ENCODE peak calls at places on chromosomes 16 and 17, in seven cellular contexts. One of them, this sample, is unnamed.

GRCh38 chr17:34241062-34241461 is 14.0 kb upstream of the CCL2 start:
- DNase-seq in fibroblast of pulmonary artery: peak
- DNase-seq in uterus: no peak
- DNase-seq in GM12865: no peak
- DNase-seq in transverse colon: peak
- DNase-seq in RWPE1: no peak
- DNase-seq in fibroblast of lung: peak
- DNase-seq in this sample: no peak

GRCh38 chr17:18011286-18011685 is 27.7 kb downstream of the ATPAF2 start:
- DNase-seq in GM12865: no peak
- DNase-seq in transverse colon: no peak
- DNase-seq in fibroblast of pulmonary artery: no peak
- DNase-seq in fibroblast of lung: no peak
- DNase-seq in RWPE1: no peak
- DNase-seq in uterus: no peak
- DNase-seq in this sample: no peak

GRCh38 chr16:88447881-88448280 is 5.2 kb upstream of the ZFPM1 start:
- DNase-seq in RWPE1: no peak
- DNase-seq in GM12865: no peak
- DNase-seq in uterus: no peak
- DNase-seq in fibroblast of pulmonary artery: no peak
- DNase-seq in transverse colon: no peak
- DNase-seq in fibroblast of lung: no peak
- DNase-seq in this sample: no peak

GRCh38 chr16:17591655-17592405 is 121.1 kb upstream of the XYLT1 start:
- DNase-seq in transverse colon: no peak
- DNase-seq in uterus: no peak
- DNase-seq in fibroblast of lung: no peak
- DNase-seq in RWPE1: no peak
- DNase-seq in GM12865: no peak
- DNase-seq in fibroblast of pulmonary artery: no peak
- DNase-seq in this sample: no peak

GRCh38 chr16:1216296-1216619 is 8.8 kb downstream of the TPSG1 start:
- DNase-seq in fibroblast of lung: no peak
- DNase-seq in transverse colon: no peak
- DNase-seq in RWPE1: no peak
- DNase-seq in GM12865: no peak
- DNase-seq in fibroblast of pulmonary artery: no peak
- DNase-seq in uterus: no peak
- DNase-seq in this sample: no peak

GRCh38 chr17:29577778-29578211 is 9.3 kb downstream of the TP53I13 start:
- DNase-seq in uterus: peak
- DNase-seq in GM12865: no peak
- DNase-seq in RWPE1: no peak
- DNase-seq in fibroblast of pulmonary artery: peak
- DNase-seq in transverse colon: no peak
- DNase-seq in fibroblast of lung: peak
- DNase-seq in this sample: no peak

GRCh38 chr16:2811703-2812471 is 5.2 kb upstream of the PRSS21 start:
- DNase-seq in RWPE1: no peak
- DNase-seq in uterus: no peak
- DNase-seq in transverse colon: no peak
- DNase-seq in fibroblast of pulmonary artery: no peak
- DNase-seq in GM12865: no peak
- DNase-seq in fibroblast of lung: no peak
- DNase-seq in this sample: no peak

GRCh38 chr16:610513-611381 is 20.0 kb upstream of the WFIKKN1 start:
- DNase-seq in fibroblast of lung: peak
- DNase-seq in GM12865: no peak
- DNase-seq in transverse colon: peak
- DNase-seq in RWPE1: peak
- DNase-seq in fibroblast of pulmonary artery: no peak
- DNase-seq in uterus: no peak
- DNase-seq in this sample: no peak

GRCh38 chr16:89407925-89408300 is 82.4 kb downstream of the ANKRD11 start:
- DNase-seq in RWPE1: no peak
- DNase-seq in transverse colon: no peak
- DNase-seq in fibroblast of pulmonary artery: peak
- DNase-seq in GM12865: no peak
- DNase-seq in uterus: no peak
- DNase-seq in fibroblast of lung: no peak
- DNase-seq in this sample: no peak

GRCh38 chr17:2214887-2215615 is 88.5 kb downstream of the SMG6 start:
- DNase-seq in fibroblast of lung: peak
- DNase-seq in RWPE1: no peak
- DNase-seq in transverse colon: peak
- DNase-seq in fibroblast of pulmonary artery: peak
- DNase-seq in GM12865: peak
- DNase-seq in uterus: peak
- DNase-seq in this sample: no peak

GRCh38 chr17:17001874-17002520 is 30.1 kb upstream of the TNFRSF13B start:
- DNase-seq in RWPE1: peak
- DNase-seq in fibroblast of pulmonary artery: peak
- DNase-seq in transverse colon: peak
- DNase-seq in fibroblast of lung: peak
- DNase-seq in uterus: peak
- DNase-seq in GM12865: peak
- DNase-seq in this sample: peak

GRCh38 chr17:59804910-59805381 is 87.8 kb downstream of the TUBD1 start:
- DNase-seq in GM12865: no peak
- DNase-seq in fibroblast of lung: peak
- DNase-seq in RWPE1: no peak
- DNase-seq in uterus: no peak
- DNase-seq in transverse colon: no peak
- DNase-seq in fibroblast of pulmonary artery: peak
- DNase-seq in this sample: no peak

GRCh38 chr17:59366040-59366757 is 34.7 kb downstream of the YPEL2 start:
- DNase-seq in fibroblast of lung: peak
- DNase-seq in uterus: peak
- DNase-seq in RWPE1: no peak
- DNase-seq in fibroblast of pulmonary artery: no peak
- DNase-seq in transverse colon: no peak
- DNase-seq in GM12865: no peak
- DNase-seq in this sample: no peak

GRCh38 chr17:17718251-17718650 is 37.0 kb downstream of the RAI1 start:
- DNase-seq in RWPE1: no peak
- DNase-seq in fibroblast of lung: no peak
- DNase-seq in fibroblast of pulmonary artery: no peak
- DNase-seq in uterus: no peak
- DNase-seq in GM12865: peak
- DNase-seq in transverse colon: no peak
- DNase-seq in this sample: no peak

GRCh38 chr16:11456741-11457140 is 111.5 kb downstream of the RMI2 start:
- DNase-seq in transverse colon: no peak
- DNase-seq in fibroblast of pulmonary artery: no peak
- DNase-seq in GM12865: no peak
- DNase-seq in uterus: no peak
- DNase-seq in RWPE1: no peak
- DNase-seq in fibroblast of lung: no peak
- DNase-seq in this sample: no peak

GRCh38 chr17:80210348-80211108 is 9.6 kb downstream of the SGSH start:
- DNase-seq in fibroblast of lung: no peak
- DNase-seq in transverse colon: no peak
- DNase-seq in uterus: no peak
- DNase-seq in GM12865: no peak
- DNase-seq in RWPE1: no peak
- DNase-seq in fibroblast of pulmonary artery: no peak
- DNase-seq in this sample: no peak

GRCh38 chr17:59366773-59367656 is 35.6 kb downstream of the YPEL2 start:
- DNase-seq in fibroblast of pulmonary artery: peak
- DNase-seq in RWPE1: no peak
- DNase-seq in uterus: peak
- DNase-seq in fibroblast of lung: peak
- DNase-seq in transverse colon: peak
- DNase-seq in GM12865: no peak
- DNase-seq in this sample: peak

GRCh38 chr17:3207367-3207766 is at the start of gene OR1A1:
- DNase-seq in transverse colon: no peak
- DNase-seq in RWPE1: no peak
- DNase-seq in GM12865: no peak
- DNase-seq in fibroblast of lung: no peak
- DNase-seq in fibroblast of pulmonary artery: no peak
- DNase-seq in uterus: no peak
- DNase-seq in this sample: no peak

GRCh38 chr16:73122604-73123386 is 74.9 kb upstream of the ZFHX3 start:
- DNase-seq in RWPE1: no peak
- DNase-seq in transverse colon: no peak
- DNase-seq in fibroblast of lung: peak
- DNase-seq in GM12865: peak
- DNase-seq in uterus: no peak
- DNase-seq in fibroblast of pulmonary artery: peak
- DNase-seq in this sample: no peak

GRCh38 chr16:29683543-29684090 is 4.6 kb downstream of the QPRT start:
- DNase-seq in RWPE1: no peak
- DNase-seq in uterus: no peak
- DNase-seq in transverse colon: no peak
- DNase-seq in GM12865: no peak
- DNase-seq in fibroblast of lung: no peak
- DNase-seq in fibroblast of pulmonary artery: no peak
- DNase-seq in this sample: no peak

GRCh38 chr16:3770530-3770929 is 53.2 kb upstream of the TRAP1 start:
- DNase-seq in transverse colon: no peak
- DNase-seq in RWPE1: no peak
- DNase-seq in uterus: no peak
- DNase-seq in fibroblast of lung: no peak
- DNase-seq in GM12865: no peak
- DNase-seq in fibroblast of pulmonary artery: no peak
- DNase-seq in this sample: no peak

GRCh38 chr17:76152580-76152979 is 11.5 kb upstream of the FOXJ1 start:
- DNase-seq in uterus: no peak
- DNase-seq in fibroblast of pulmonary artery: no peak
- DNase-seq in fibroblast of lung: no peak
- DNase-seq in transverse colon: no peak
- DNase-seq in GM12865: no peak
- DNase-seq in RWPE1: no peak
- DNase-seq in this sample: no peak
- TF ChIP-seq CTCF in uterus: no peak
- TF ChIP-seq CTCF in fibroblast of pulmonary artery: no peak
- TF ChIP-seq CTCF in fibroblast of lung: no peak
- TF ChIP-seq CTCF in transverse colon: no peak
- TF ChIP-seq CTCF in GM12865: no peak
- TF ChIP-seq CTCF in RWPE1: no peak
- TF ChIP-seq CTCF in this sample: no peak

GRCh38 chr17:42623732-42624596 is 14.5 kb downstream of the TUBG1 start:
- DNase-seq in GM12865: no peak
- DNase-seq in RWPE1: peak
- DNase-seq in fibroblast of lung: peak
- DNase-seq in fibroblast of pulmonary artery: peak
- DNase-seq in transverse colon: peak
- DNase-seq in uterus: no peak
- DNase-seq in this sample: peak

GRCh38 chr17:42617956-42618431 is 8.5 kb downstream of the TUBG1 start:
- DNase-seq in fibroblast of pulmonary artery: no peak
- DNase-seq in fibroblast of lung: no peak
- DNase-seq in RWPE1: no peak
- DNase-seq in GM12865: peak
- DNase-seq in uterus: no peak
- DNase-seq in transverse colon: peak
- DNase-seq in this sample: no peak

GRCh38 chr17:42613699-42614295 is 4.3 kb downstream of the TUBG1 start:
- DNase-seq in RWPE1: no peak
- DNase-seq in transverse colon: no peak
- DNase-seq in fibroblast of lung: no peak
- DNase-seq in fibroblast of pulmonary artery: no peak
- DNase-seq in GM12865: no peak
- DNase-seq in uterus: no peak
- DNase-seq in this sample: no peak

GRCh38 chr17:42618442-42619150 is 9.1 kb downstream of the TUBG1 start:
- DNase-seq in fibroblast of lung: peak
- DNase-seq in uterus: no peak
- DNase-seq in transverse colon: peak
- DNase-seq in fibroblast of pulmonary artery: no peak
- DNase-seq in GM12865: peak
- DNase-seq in RWPE1: peak
- DNase-seq in this sample: peak
- TF ChIP-seq CTCF in fibroblast of lung: no peak
- TF ChIP-seq CTCF in uterus: no peak
- TF ChIP-seq CTCF in transverse colon: peak
- TF ChIP-seq CTCF in fibroblast of pulmonary artery: no peak
- TF ChIP-seq CTCF in GM12865: peak
- TF ChIP-seq CTCF in RWPE1: peak
- TF ChIP-seq CTCF in this sample: no peak

DNA sequence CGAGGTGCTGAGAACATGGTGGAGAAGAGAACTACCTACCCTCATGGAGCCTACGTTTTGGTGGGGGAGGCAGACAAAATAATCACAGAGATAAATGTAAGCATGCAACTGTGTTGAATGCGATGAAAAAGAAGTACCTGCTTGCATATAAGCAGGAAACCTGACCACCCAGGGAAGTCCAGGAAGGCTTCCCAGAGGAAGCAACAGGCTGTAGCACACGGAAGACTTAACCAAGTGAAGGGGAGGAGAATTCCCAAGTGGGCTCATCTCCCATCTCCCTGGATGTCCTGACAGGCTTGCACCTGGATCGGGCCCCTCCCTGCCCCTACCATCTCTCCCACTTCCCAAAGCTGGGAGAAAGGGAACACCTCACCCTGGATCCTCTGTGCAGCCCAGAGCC is 2.0 kb downstream of the SCRN2 start:
- DNase-seq in fibroblast of lung: no peak
- DNase-seq in RWPE1: no peak
- DNase-seq in transverse colon: no peak
- DNase-seq in GM12865: no peak
- DNase-seq in uterus: no peak
- DNase-seq in fibroblast of pulmonary artery: no peak
- DNase-seq in this sample: no peak
- TF ChIP-seq CTCF in fibroblast of lung: no peak
- TF ChIP-seq CTCF in RWPE1: no peak
- TF ChIP-seq CTCF in transverse colon: no peak
- TF ChIP-seq CTCF in GM12865: no peak
- TF ChIP-seq CTCF in uterus: no peak
- TF ChIP-seq CTCF in fibroblast of pulmonary artery: no peak
- TF ChIP-seq CTCF in this sample: no peak

GRCh38 chr17:73340093-73340596 is 28.3 kb upstream of the CDC42EP4 start:
- DNase-seq in GM12865: peak
- DNase-seq in transverse colon: peak
- DNase-seq in RWPE1: peak
- DNase-seq in fibroblast of lung: peak
- DNase-seq in fibroblast of pulmonary artery: peak
- DNase-seq in uterus: peak
- DNase-seq in this sample: no peak

GRCh38 chr17:73338050-73338491 is 26.3 kb upstream of the CDC42EP4 start:
- DNase-seq in fibroblast of pulmonary artery: no peak
- DNase-seq in uterus: peak
- DNase-seq in GM12865: no peak
- DNase-seq in transverse colon: no peak
- DNase-seq in RWPE1: no peak
- DNase-seq in fibroblast of lung: peak
- DNase-seq in this sample: no peak

GRCh38 chr17:73336613-73337400 is 25.0 kb upstream of the CDC42EP4 start:
- DNase-seq in GM12865: no peak
- DNase-seq in fibroblast of lung: no peak
- DNase-seq in RWPE1: no peak
- DNase-seq in uterus: no peak
- DNase-seq in fibroblast of pulmonary artery: no peak
- DNase-seq in transverse colon: no peak
- DNase-seq in this sample: no peak

GRCh38 chr17:73341350-73342056 is 29.7 kb upstream of the CDC42EP4 start:
- DNase-seq in fibroblast of lung: no peak
- DNase-seq in fibroblast of pulmonary artery: no peak
- DNase-seq in GM12865: no peak
- DNase-seq in uterus: peak
- DNase-seq in RWPE1: no peak
- DNase-seq in transverse colon: no peak
- DNase-seq in this sample: no peak

GRCh38 chr17:73338566-73339247 is 26.9 kb upstream of the CDC42EP4 start:
- DNase-seq in transverse colon: no peak
- DNase-seq in uterus: no peak
- DNase-seq in fibroblast of pulmonary artery: no peak
- DNase-seq in RWPE1: no peak
- DNase-seq in GM12865: peak
- DNase-seq in fibroblast of lung: no peak
- DNase-seq in this sample: no peak
- TF ChIP-seq CTCF in transverse colon: no peak
- TF ChIP-seq CTCF in uterus: no peak
- TF ChIP-seq CTCF in fibroblast of pulmonary artery: no peak
- TF ChIP-seq CTCF in RWPE1: no peak
- TF ChIP-seq CTCF in GM12865: no peak
- TF ChIP-seq CTCF in fibroblast of lung: no peak
- TF ChIP-seq CTCF in this sample: no peak

This sample was measured in prostate gland.